ENCODE peak calls at places on chromosomes 13 and 19, in seven cellular contexts. E is sigmoid colon, K is foreskin keratinocyte, H is AG04450, U is heart left ventricle, Z is GM10248, P is neural crest cell. Y is an unnamed sample.
A peak's percentile ranks its signal among the peaks of the same experiment; 100 is the strongest.

GRCh38 chr19:2333807-2334211 is 5.3 kb downstream of the SPPL2B start:
- DNase-seq in H (no peak), U (no peak), P (no peak), K (no peak), Z (no peak), E (no peak), Y (no peak)

GRCh38 chr13:25798998-25799397 is 252.8 kb downstream of the SHISA2 start:
- DNase-seq in P (no peak), K (no peak), H (no peak), U (no peak), E (no peak), Z (no peak), Y (no peak)

GRCh38 chr13:20410726-20411125 is 114.9 kb downstream of the CRYL1 start:
- DNase-seq in H (no peak), K (no peak), P (no peak), U (no peak), E (no peak), Z (no peak), Y (no peak)

GRCh38 chr13:97139704-97140103 is 82.4 kb upstream of the MBNL2 start:
- DNase-seq in H (no peak), E (no peak), Z (no peak), U (no peak), P (no peak), K (no peak), Y (no peak)

GRCh38 chr19:1691589-1692290 is 39.3 kb upstream of the TCF3 start:
- DNase-seq in U (no peak), P (no peak), K (no peak), Z (no peak), E (no peak), H (no peak), Y (no peak)

GRCh38 chr13:33445476-33445875 is 159.9 kb upstream of the STARD13 start:
- DNase-seq in U (no peak), H (no peak), K (peak; percentile 32), E (no peak), Z (no peak), P (no peak), Y (no peak)

GRCh38 chr19:4389511-4390016 is 10.8 kb downstream of the SH3GL1 start:
- DNase-seq in Z (no peak), E (no peak), U (no peak), H (no peak), K (no peak), P (no peak), Y (no peak)

GRCh38 chr19:55642153-55643002 is 1.1 kb upstream of the ZNF581 start:
- DNase-seq in H (no peak), U (no peak), K (no peak), Z (no peak), P (no peak), E (peak; percentile 72), Y (no peak)

GRCh38 chr19:46351241-46352041 is 4.6 kb downstream of the PPP5C start:
- DNase-seq in H (no peak), Z (peak; percentile 27), K (peak; percentile 72), P (no peak), E (peak; percentile 79), U (peak; percentile 67), Y (no peak)

GRCh38 chr13:73874460-73874859 is 259.7 kb downstream of the KLF12 start:
- DNase-seq in H (no peak), U (no peak), P (no peak), E (no peak), Z (no peak), K (no peak), Y (no peak)

GRCh38 chr13:43377149-43377548 is 353.8 kb downstream of the DNAJC15 start:
- DNase-seq in P (no peak), K (no peak), U (no peak), H (no peak), E (peak; percentile 71), Z (no peak), Y (no peak)

GRCh38 chr13:106656214-106656613 is 88.3 kb upstream of the ARGLU1 start:
- DNase-seq in U (no peak), P (no peak), H (no peak), K (no peak), Z (no peak), E (no peak), Y (no peak)

GRCh38 chr13:66940113-66940512 is 290.0 kb downstream of the PCDH9 start:
- DNase-seq in K (peak; percentile 16), Z (no peak), P (no peak), H (no peak), U (no peak), E (no peak), Y (no peak)

GRCh38 chr19:3672575-3672948 is 27.7 kb downstream of the PIP5K1C start:
- DNase-seq in Z (no peak), U (no peak), P (no peak), E (no peak), H (no peak), K (no peak), Y (no peak)

GRCh38 chr13:94178625-94179244 is 300.7 kb downstream of the DCT start:
- DNase-seq in K (no peak), Z (no peak), H (no peak), P (no peak), E (no peak), U (no peak), Y (no peak)

GRCh38 chr13:44801990-44802389 is 187.3 kb downstream of the NUFIP1 start:
- DNase-seq in U (no peak), K (peak; percentile 66), H (peak; percentile 65), E (no peak), Z (no peak), P (no peak), Y (no peak)

GRCh38 chr19:33281296-33281926 is 20.9 kb downstream of the CEBPA start:
- DNase-seq in E (no peak), U (no peak), Z (no peak), H (no peak), P (no peak), K (no peak), Y (no peak)

GRCh38 chr13:50979187-50979586 is 69.6 kb downstream of the RNASEH2B start:
- DNase-seq in P (no peak), U (no peak), Z (no peak), E (no peak), K (no peak), H (no peak), Y (no peak)

DNA sequence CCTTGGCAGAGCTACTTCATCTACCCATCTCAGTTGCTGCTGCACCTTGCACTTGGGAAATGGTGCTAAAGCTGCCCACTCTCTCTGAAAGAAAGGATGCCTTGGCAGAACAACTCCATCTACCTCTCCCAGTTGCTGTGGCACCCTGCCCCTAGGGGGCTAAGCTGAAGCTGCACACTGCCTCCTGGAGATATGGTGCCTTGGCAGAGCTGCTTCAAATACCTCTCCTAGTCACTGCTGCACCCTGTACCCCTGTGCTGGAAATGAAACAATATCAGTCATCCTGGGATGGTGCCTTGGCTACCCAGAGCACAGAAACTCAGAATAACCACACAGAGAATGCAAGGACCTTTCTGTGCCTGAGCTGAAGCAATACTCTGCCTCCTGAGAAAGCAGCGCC is 615.8 kb downstream of the DIAPH3 start:
- DNase-seq in H (no peak), Z (no peak), K (no peak), P (no peak), U (no peak), E (no peak), Y (no peak)
- TF ChIP-seq CTCF in H (no peak), Z (no peak), K (no peak), P (no peak), U (no peak), E (no peak), Y (no peak)

GRCh38 chr19:19404879-19405860 is at the start of gene GATAD2A:
- DNase-seq in P (peak; percentile 91), U (peak; percentile 96), H (peak; percentile 79), E (peak; percentile 97), K (peak; percentile 80), Z (peak; percentile 96), Y (peak; percentile 94)

GRCh38 chr19:19403373-19403901 is 2.0 kb upstream of the GATAD2A start:
- DNase-seq in K (peak; percentile 58), U (no peak), Z (no peak), E (no peak), P (no peak), H (no peak), Y (no peak)

GRCh38 chr19:19402656-19403372 is 2.7 kb upstream of the GATAD2A start:
- DNase-seq in K (peak; percentile 19), H (no peak), P (no peak), E (no peak), Z (no peak), U (no peak), Y (no peak)

DNA sequence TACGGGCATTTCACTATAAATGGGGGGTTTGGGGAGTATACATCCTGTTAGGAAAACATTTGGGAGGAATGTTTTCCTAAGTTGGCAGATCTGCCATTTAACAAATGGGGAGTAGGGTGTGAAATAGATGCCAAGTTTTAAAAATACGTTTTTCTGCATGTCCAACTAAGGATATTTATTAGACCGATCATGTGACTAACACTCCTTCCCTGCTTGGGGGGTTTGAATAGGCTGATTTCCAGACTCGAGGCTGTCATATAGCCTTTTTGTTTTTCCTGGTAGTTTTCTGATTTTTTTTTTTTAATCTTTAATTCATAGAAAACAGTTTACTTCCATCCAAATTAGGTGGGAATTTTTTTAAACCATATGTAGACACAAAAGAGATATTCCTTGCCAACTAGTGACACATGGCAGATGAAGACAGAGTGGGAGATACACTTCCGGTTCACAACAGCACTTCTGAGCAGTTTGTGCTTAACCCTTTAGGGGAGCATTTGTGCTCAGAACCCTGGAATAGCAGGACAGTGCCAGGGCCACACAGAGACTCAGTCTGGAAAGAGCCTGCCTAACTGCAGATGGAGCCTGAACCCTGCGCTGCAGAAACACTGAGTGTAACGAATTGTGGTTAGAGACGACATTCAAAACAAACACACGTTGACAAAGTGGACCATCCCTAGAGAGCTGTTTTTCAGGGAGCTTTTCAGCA is 5.6 kb upstream of the GATAD2A start:
- DNase-seq in P (no peak), E (no peak), Z (no peak), U (no peak), K (no peak), H (no peak), Y (no peak)
- TF ChIP-seq CTCF in P (no peak), E (no peak), Z (no peak), U (no peak), K (no peak), H (no peak), Y (no peak)

GRCh38 chr19:39780894-39781293 is 2.2 kb downstream of the LEUTX start:
- DNase-seq in U (no peak), Z (no peak), K (no peak), E (no peak), H (no peak), P (no peak), Y (no peak)
- TF ChIP-seq CTCF in U (no peak), Z (no peak), K (no peak), E (no peak), H (no peak), P (no peak), Y (no peak)

GRCh38 chr19:48329167-48329891 is 4.0 kb downstream of the EMP3 start:
- DNase-seq in K (peak; percentile 75), E (no peak), H (no peak), P (no peak), U (no peak), Z (no peak), Y (no peak)

GRCh38 chr19:48330012-48330681 is 4.8 kb downstream of the EMP3 start:
- DNase-seq in H (no peak), U (peak; percentile 83), Z (peak; percentile 79), K (peak; percentile 57), E (peak; percentile 89), P (peak; percentile 76), Y (no peak)

GRCh38 chr19:48332662-48333466 is 7.5 kb downstream of the EMP3 start:
- DNase-seq in E (peak; percentile 99), P (peak; percentile 50), Z (peak; percentile 95), H (peak; percentile 95), U (peak; percentile 91), K (peak; percentile 100), Y (no peak)

GRCh38 chr19:48332351-48332661 is 7.0 kb downstream of the EMP3 start:
- DNase-seq in K (no peak), E (no peak), Z (no peak), U (no peak), H (no peak), P (no peak), Y (no peak)

GRCh38 chr19:48333467-48334384 is 8.4 kb downstream of the EMP3 start:
- DNase-seq in P (peak; percentile 66), U (peak; percentile 94), Z (peak; percentile 94), H (peak; percentile 87), E (peak; percentile 97), K (peak; percentile 86), Y (peak; percentile 96)
- TF ChIP-seq CTCF in P (peak; percentile 77), U (peak; percentile 87), Z (peak; percentile 96), H (peak; percentile 80), E (peak; percentile 89), K (peak; percentile 98), Y (peak; percentile 91)